ENCODE peak calls at places on chromosomes 5 and 9, in six cellular contexts. B is left ventricle myocardium inferior, V is neural progenitor cell, F is right lobe of liver, S is breast epithelium, L is cardiac muscle cell. R is an unnamed sample.

GRCh38 chr9:4839470-4839912 is 46.7 kb downstream of the RCL1 start:
- DNase-seq in B (no peak), V (no peak), F (peak; percentile 36), S (no peak), L (no peak), R (no peak)

GRCh38 chr5:78751872-78752271 is 103.3 kb upstream of the LHFPL2 start:
- DNase-seq in B (no peak), V (no peak), F (no peak), S (no peak), L (no peak), R (no peak)

GRCh38 chr9:77673912-77674791 is 26.0 kb upstream of the GNA14 start:
- DNase-seq in B (no peak), V (no peak), F (no peak), S (no peak), L (no peak), R (no peak)

GRCh38 chr9:128685022-128685332 is 4.0 kb upstream of the SET start:
- DNase-seq in B (no peak), V (no peak), F (no peak), S (no peak), L (peak; percentile 67), R (no peak)

GRCh38 chr5:80238778-80239679 is 16.8 kb downstream of the SERINC5 start:
- DNase-seq in B (peak; percentile 72), V (no peak), F (peak; percentile 57), S (peak; percentile 58), L (peak; percentile 64), R (no peak)

GRCh38 chr5:114782869-114783268 is 386.8 kb downstream of the TRIM36 start:
- DNase-seq in B (peak; percentile 63), V (peak; percentile 20), F (peak; percentile 30), S (no peak), L (no peak), R (no peak)

GRCh38 chr9:109311281-109311680 is 9.6 kb downstream of the EPB41L4B start:
- DNase-seq in B (no peak), V (no peak), F (no peak), S (no peak), L (no peak), R (no peak)

GRCh38 chr9:15416880-15417279 is 5.8 kb upstream of the SNAPC3 start:
- DNase-seq in B (no peak), V (peak; percentile 45), F (no peak), S (no peak), L (peak; percentile 21), R (peak; percentile 35)

GRCh38 chr9:81687521-81688261 is 1.7 kb downstream of the TLE1 start:
- DNase-seq in B (peak; percentile 33), V (peak; percentile 74), F (peak; percentile 63), S (peak; percentile 56), L (peak; percentile 36), R (no peak)

GRCh38 chr9:129383005-129383414 is 204.9 kb upstream of the IER5L start:
- DNase-seq in B (peak; percentile 53), V (no peak), F (peak; percentile 77), S (peak; percentile 90), L (peak; percentile 72), R (no peak)

GRCh38 chr9:127396253-127396807 is 639 bp upstream of the SLC2A8 start:
- DNase-seq in B (no peak), V (no peak), F (no peak), S (no peak), L (no peak), R (no peak)

GRCh38 chr5:142184939-142185526 is 76.5 kb downstream of the NDFIP1 start:
- DNase-seq in B (no peak), V (no peak), F (no peak), S (no peak), L (no peak), R (no peak)

GRCh38 chr9:115058175-115058574 is 59.8 kb downstream of the TNC start:
- DNase-seq in B (no peak), V (no peak), F (no peak), S (no peak), L (no peak), R (no peak)

GRCh38 chr9:122228191-122228905 is 409 bp downstream of the LHX6 start:
- DNase-seq in B (no peak), V (peak; percentile 68), F (no peak), S (no peak), L (peak; percentile 49), R (no peak)

GRCh38 chr9:98329904-98330303 is 74.5 kb upstream of the TBC1D2 start:
- DNase-seq in B (no peak), V (no peak), F (no peak), S (no peak), L (no peak), R (no peak)

GRCh38 chr9:109986423-109987055 is 206.5 kb downstream of the PALM2AKAP2 start:
- DNase-seq in B (no peak), V (no peak), F (no peak), S (no peak), L (no peak), R (no peak)

GRCh38 chr9:130379649-130379970 is 65.2 kb upstream of the ASS1 start:
- DNase-seq in B (no peak), V (no peak), F (no peak), S (no peak), L (no peak), R (no peak)

GRCh38 chr5:102296229-102296817 is at the start of gene SLCO4C1:
- DNase-seq in B (peak; percentile 61), V (peak; percentile 93), F (peak; percentile 93), S (peak; percentile 70), L (peak; percentile 81), R (peak; percentile 48)

GRCh38 chr5:3593771-3594513 is 1.7 kb upstream of the IRX1 start:
- DNase-seq in B (no peak), V (peak; percentile 32), F (no peak), S (no peak), L (no peak), R (no peak)

GRCh38 chr5:4019841-4020240 is 424.2 kb downstream of the IRX1 start:
- DNase-seq in B (no peak), V (no peak), F (no peak), S (no peak), L (no peak), R (no peak)

GRCh38 chr9:18798106-18798505 is 234.9 kb downstream of the SAXO1 start:
- DNase-seq in B (no peak), V (no peak), F (no peak), S (no peak), L (no peak), R (no peak)

GRCh38 chr5:62578540-62578939 is at the start of gene LRRC70:
- DNase-seq in B (no peak), V (peak; percentile 21), F (no peak), S (no peak), L (no peak), R (peak; percentile 81)

GRCh38 chr9:106771618-106772017 is 91.3 kb upstream of the ZNF462 start:
- DNase-seq in B (peak; percentile 26), V (no peak), F (peak; percentile 28), S (peak; percentile 75), L (no peak), R (no peak)

GRCh38 chr9:126162611-126163381 is 163.8 kb upstream of the MVB12B start:
- DNase-seq in B (no peak), V (no peak), F (no peak), S (no peak), L (no peak), R (no peak)

GRCh38 chr5:176818391-176819098 is 8.2 kb downstream of the UNC5A start:
- DNase-seq in B (no peak), V (no peak), F (no peak), S (no peak), L (no peak), R (peak; percentile 20)

GRCh38 chr5:135026645-135027317 is 7.2 kb downstream of the PITX1 start:
- DNase-seq in B (peak; percentile 5), V (peak; percentile 39), F (peak; percentile 10), S (no peak), L (no peak), R (no peak)

GRCh38 chr5:140857177-140857986 is 1.7 kb downstream of the PCDHA10 start:
- DNase-seq in B (no peak), V (no peak), F (no peak), S (no peak), L (no peak), R (no peak)

GRCh38 chr9:703392-703791 is 138.1 kb upstream of the DMRT1 start:
- DNase-seq in B (no peak), V (no peak), F (no peak), S (no peak), L (no peak), R (no peak)

GRCh38 chr5:169772688-169773087 is 135.6 kb downstream of the DOCK2 start:
- DNase-seq in B (no peak), V (no peak), F (no peak), S (no peak), L (no peak), R (no peak)
- H3K27me3 ChIP-seq in B (no peaks in the 10 kb centered on the region), V (no peaks in the 10 kb centered on the region), F (no peaks in the 10 kb centered on the region), S (no peaks in the 10 kb centered on the region), L (no peaks in the 10 kb centered on the region), R (no peaks in the 10 kb centered on the region)

GRCh38 chr5:73636408-73636807 is 10.4 kb downstream of the ARHGEF28 start:
- DNase-seq in B (no peak), V (no peak), F (no peak), S (no peak), L (no peak), R (no peak)

GRCh38 chr5:73629456-73629855 is 3.5 kb downstream of the ARHGEF28 start:
- DNase-seq in B (no peak), V (no peak), F (no peak), S (no peak), L (no peak), R (no peak)

GRCh38 chr5:73631500-73631899 is 5.5 kb downstream of the ARHGEF28 start:
- DNase-seq in B (no peak), V (no peak), F (no peak), S (no peak), L (no peak), R (no peak)

GRCh38 chr5:73630760-73631159 is 4.8 kb downstream of the ARHGEF28 start:
- DNase-seq in B (no peak), V (no peak), F (no peak), S (no peak), L (no peak), R (no peak)

GRCh38 chr5:73633060-73633459 is 7.1 kb downstream of the ARHGEF28 start:
- DNase-seq in B (no peak), V (no peak), F (no peak), S (no peak), L (no peak), R (no peak)
- H3K4me1 ChIP-seq in B (no peaks in the 10 kb centered on the region), V (peaks cover 7% of the 10 kb centered on the region), F (no peaks in the 10 kb centered on the region), S (no peaks in the 10 kb centered on the region), L (no peaks in the 10 kb centered on the region), R (no peaks in the 10 kb centered on the region)

GRCh38 chr5:175789670-175790069 is 81.7 kb upstream of the CPLX2 start:
- DNase-seq in B (no peak), V (no peak), F (no peak), S (no peak), L (no peak), R (no peak)
- H3K27me3 ChIP-seq in B (peaks cover 88% of the 10 kb centered on the region), V (peaks cover 20% of the 10 kb centered on the region), F (no peaks in the 10 kb centered on the region), S (no peaks in the 10 kb centered on the region), L (peaks cover 14% of the 10 kb centered on the region), R (no peaks in the 10 kb centered on the region)

DNA sequence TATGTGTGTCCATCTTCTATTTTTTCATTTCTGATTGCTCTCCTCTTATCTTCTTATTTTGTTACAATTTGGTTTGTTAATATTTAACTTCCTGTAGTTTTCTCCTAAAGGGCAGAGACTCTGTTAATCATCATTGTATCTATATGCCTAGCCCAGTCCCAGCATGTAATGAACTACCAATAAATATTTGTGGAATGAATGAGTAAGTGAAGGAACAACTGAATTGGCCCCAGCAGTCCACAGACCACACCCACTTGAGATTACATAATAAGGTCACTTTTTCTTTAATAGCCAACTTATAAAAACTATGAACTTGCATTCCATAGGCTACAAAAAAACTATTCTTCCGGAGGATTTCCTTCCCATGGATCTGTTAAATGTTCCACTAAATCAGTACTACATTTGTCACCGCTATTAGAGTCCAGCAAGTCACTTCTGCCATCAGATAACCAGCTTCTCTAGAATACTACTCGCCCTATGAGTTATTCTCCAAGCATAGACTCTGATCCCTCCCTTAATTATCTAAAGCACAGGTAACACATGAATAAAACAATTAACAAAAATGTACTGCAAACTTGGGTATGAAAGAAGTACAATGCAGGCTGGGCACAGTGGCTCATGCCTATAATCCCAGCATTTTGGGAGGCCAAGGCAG is 27.5 kb upstream of the TNPO1 start:
- DNase-seq in B (no peak), V (no peak), F (no peak), S (no peak), L (no peak), R (no peak)
- H3K4me1 ChIP-seq in B (no peaks in the 10 kb centered on the region), V (no peaks in the 10 kb centered on the region), F (no peaks in the 10 kb centered on the region), S (no peaks in the 10 kb centered on the region), L (no peaks in the 10 kb centered on the region), R (no peaks in the 10 kb centered on the region)